ENCODE peak calls at places on chromosomes 16 and 17, in four cellular contexts. A, R, F and Z are unnamed samples. For H3K4me1, the result is how much of the 10 kb centered on the place peaks cover.

GRCh38 chr17:65559802-65560627 is 1.4 kb downstream of the AXIN2 start:
- DNase-seq in R (peak), F (peak), A (peak), Z (peak)

GRCh38 chr17:40607641-40608040 is 40.0 kb downstream of the SMARCE1 start:
- DNase-seq in F (peak), A (no peak), R (peak), Z (no peak)

GRCh38 chr17:79159926-79160325 is 85.3 kb downstream of the ENGASE start:
- DNase-seq in F (no peak), R (no peak), A (no peak), Z (no peak)

GRCh38 chr17:9451919-9452318 is 123.7 kb downstream of the STX8 start:
- DNase-seq in F (no peak), R (no peak), A (no peak), Z (no peak)

GRCh38 chr17:64634217-64634616 is 27.9 kb downstream of the SMURF2 start:
- DNase-seq in F (no peak), R (no peak), A (no peak), Z (no peak)

GRCh38 chr17:62017496-62017895 is 47.6 kb downstream of the MED13 start:
- DNase-seq in R (no peak), F (no peak), A (no peak), Z (no peak)

GRCh38 chr17:48012151-48012520 is 25.5 kb downstream of the COPZ2 start:
- DNase-seq in R (peak), F (peak), A (peak), Z (peak)

GRCh38 chr17:11948791-11949190 is 48.5 kb downstream of the ZNF18 start:
- DNase-seq in R (no peak), F (no peak), A (peak), Z (peak)

GRCh38 chr16:69424935-69425784 is 741 bp downstream of the CYB5B start:
- DNase-seq in F (no peak), A (no peak), R (no peak), Z (peak)

GRCh38 chr17:15659663-15660062 is 24.4 kb downstream of the TRIM16 start:
- DNase-seq in A (no peak), R (no peak), F (no peak), Z (peak)

GRCh38 chr17:29835438-29836351 is 94.3 kb downstream of the SSH2 start:
- DNase-seq in R (no peak), A (no peak), F (no peak), Z (no peak)

GRCh38 chr17:7403043-7403901 is 625 bp downstream of the TMEM256 start:
- DNase-seq in A (peak), F (no peak), R (peak), Z (peak)

GRCh38 chr17:65783845-65784334 is 222.4 kb upstream of the AXIN2 start:
- DNase-seq in A (peak), R (no peak), F (no peak), Z (no peak)

GRCh38 chr16:1997591-1998359 is 8.0 kb downstream of the SYNGR3 start:
- DNase-seq in R (no peak), F (no peak), A (no peak), Z (no peak)

GRCh38 chr17:32253117-32253611 is 12.5 kb upstream of the RHBDL3 start:
- DNase-seq in R (peak), F (peak), A (peak), Z (peak)

GRCh38 chr17:74211141-74211928 is 2.0 kb upstream of the TTYH2 start:
- DNase-seq in A (peak), R (no peak), F (no peak), Z (no peak)

GRCh38 chr16:57258910-57259475 is 13.9 kb downstream of the ARL2BP start:
- DNase-seq in F (no peak), A (no peak), R (no peak), Z (no peak)

GRCh38 chr17:40980594-40980993 is 3.5 kb downstream of the KRT40 start:
- DNase-seq in A (peak), F (no peak), R (no peak), Z (peak)

GRCh38 chr16:20740007-20740883 is 1.4 kb downstream of the THUMPD1 start:
- DNase-seq in R (no peak), F (no peak), A (no peak), Z (no peak)

GRCh38 chr17:75271233-75271954 is 363 bp upstream of the MIF4GD start:
- DNase-seq in A (peak), R (peak), F (peak), Z (peak)

GRCh38 chr17:34386925-34387550 is 24.0 kb upstream of the CCL1 start:
- DNase-seq in A (no peak), F (no peak), R (no peak), Z (peak)

GRCh38 chr17:31433091-31433790 is 41.8 kb downstream of the RAB11FIP4 start:
- DNase-seq in F (peak), R (peak), A (no peak), Z (no peak)

GRCh38 chr17:79907855-79908254 is 68.6 kb upstream of the CBX4 start:
- DNase-seq in A (peak), R (no peak), F (no peak), Z (no peak)

GRCh38 chr16:86343111-86343642 is 167.2 kb upstream of the FOXF1 start:
- DNase-seq in F (no peak), A (peak), R (no peak), Z (peak)

GRCh38 chr16:81432899-81433560 is 11.6 kb upstream of the CMIP start:
- DNase-seq in F (no peak), R (no peak), A (no peak), Z (no peak)

GRCh38 chr17:47844814-47845453 is 3.9 kb upstream of the SCRN2 start:
- DNase-seq in F (no peak), A (no peak), R (no peak), Z (no peak)

GRCh38 chr17:55238931-55239297 is 25.8 kb upstream of the HLF start:
- DNase-seq in R (no peak), F (no peak), A (peak), Z (no peak)

GRCh38 chr16:46894011-46894672 is 10.0 kb downstream of the GPT2 start:
- DNase-seq in F (no peak), R (no peak), A (peak), Z (peak)

GRCh38 chr17:21687136-21687953 is 5.0 kb upstream of the KCNJ18 start:
- DNase-seq in R (no peak), F (no peak), A (no peak), Z (no peak)

GRCh38 chr17:63455417-63455816 is 9.3 kb upstream of the CYB561 start:
- DNase-seq in F (no peak), A (peak), R (no peak), Z (no peak)
- H3K4me1 ChIP-seq in F (under half), A (under half), R (under half), Z (under half)

DNA sequence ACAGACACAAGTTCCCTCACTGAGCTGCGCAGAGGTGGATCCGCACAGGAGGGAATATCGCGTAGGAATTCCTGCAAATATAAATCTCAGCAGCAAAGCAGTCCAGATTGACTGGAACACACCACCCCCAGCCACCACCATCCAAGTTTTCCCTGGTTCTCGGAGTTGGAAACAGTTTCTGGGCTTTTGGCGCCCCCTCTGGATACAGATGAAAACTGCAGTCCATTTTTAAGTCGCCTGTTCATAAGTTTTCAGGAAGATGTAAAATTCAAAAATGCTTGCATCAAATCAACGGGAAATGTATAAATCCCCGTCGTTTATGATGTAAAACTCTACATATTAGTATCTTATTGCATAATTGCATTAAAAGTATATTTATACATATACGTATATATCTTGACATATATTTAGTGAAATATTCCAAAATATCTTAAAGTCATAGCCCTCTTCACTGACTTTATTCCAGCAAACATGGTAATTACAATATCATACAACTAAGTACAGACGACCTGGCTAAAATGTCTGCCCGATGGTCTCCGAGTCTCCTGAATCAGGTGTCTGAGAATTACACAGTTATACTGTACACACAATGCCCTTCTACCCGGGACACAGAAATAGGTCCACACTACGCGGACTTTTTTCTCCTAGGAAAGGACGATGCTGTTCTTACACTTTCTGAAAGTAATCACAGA is 2.1 kb upstream of the SOX9 start:
- DNase-seq in F (no peak), A (peak), R (no peak), Z (peak)
- H3K4me1 ChIP-seq in F (under half), A (under half), R (under half), Z (under half)

GRCh38 chr17:50272711-50273653 is 1.3 kb upstream of the TMEM92 start:
- DNase-seq in F (peak), R (peak), A (peak), Z (no peak)
- H3K4me1 ChIP-seq in F (under half), R (under half), A (half or more), Z (under half)

DNA sequence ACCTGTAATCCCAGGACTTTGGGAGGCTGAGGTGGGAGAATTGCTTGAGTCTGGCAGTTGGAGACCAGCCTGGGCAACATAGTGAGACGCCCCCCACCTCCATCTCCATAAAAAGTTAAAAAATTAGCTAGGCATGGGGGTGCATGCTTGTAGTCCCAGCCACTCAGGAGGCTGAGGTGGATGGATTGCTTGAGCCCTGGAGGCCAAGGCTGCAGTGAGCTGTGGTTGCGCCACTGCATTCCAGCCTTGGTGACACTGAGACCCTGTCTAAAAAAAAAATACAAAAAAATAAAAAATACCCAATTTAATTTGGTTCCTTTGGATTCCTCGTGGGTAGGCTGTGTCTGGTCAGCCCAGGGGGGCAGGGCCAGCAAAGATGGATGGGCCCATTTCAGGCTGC is 26.1 kb upstream of the TAC4 start:
- DNase-seq in F (no peak), A (no peak), R (no peak), Z (no peak)
- H3K4me1 ChIP-seq in F (under half), A (under half), R (under half), Z (under half)

GRCh38 chr16:66898933-66899309 is 18.6 kb downstream of the PDP2 start:
- DNase-seq in F (no peak), R (no peak), A (no peak), Z (no peak)
- H3K4me1 ChIP-seq in F (under half), R (under half), A (under half), Z (under half)

GRCh38 chr17:14482715-14483114 is 181.8 kb downstream of the HS3ST3B1 start:
- DNase-seq in R (no peak), A (no peak), F (no peak), Z (no peak)

GRCh38 chr17:14487068-14487467 is 186.2 kb downstream of the HS3ST3B1 start:
- DNase-seq in R (no peak), A (no peak), F (no peak), Z (no peak)

GRCh38 chr17:14481664-14482063 is 180.8 kb downstream of the HS3ST3B1 start:
- DNase-seq in F (no peak), R (no peak), A (no peak), Z (no peak)
- H3K4me1 ChIP-seq in F (under half), R (under half), A (under half), Z (under half)